ENCODE peak calls at places on chromosomes 3 and 15, in eight cellular contexts. P is stimulated activated CD4-positive, alpha-beta T cell treated with anti-CD3 and anti-CD28 coated beads, Interleukin-1b, Interleukin-23, amount 100 ng/mL, for 4 hours; G is kidney glomerular epithelial cell; L is NCI-H524; A is MG63; M is anterior cingulate cortex; H is endothelial cell; T is gastrocnemius medialis. D is an unnamed sample.

GRCh38 chr3:172111163-172111562 is 71.8 kb downstream of the FNDC3B start:
- DNase-seq in P (no peak), G (no peak), L (no peak), A (no peak), M (no peak), H (no peak), T (no peak), D (no peak)

GRCh38 chr15:99331366-99331765 is 80.1 kb downstream of the LRRC28 start:
- DNase-seq in P (no peak), G (peak), L (no peak), A (no peak), M (no peak), H (no peak), T (no peak), D (no peak)

GRCh38 chr15:62894322-62895085 is 148.0 kb upstream of the TPM1 start:
- DNase-seq in P (no peak), G (peak), L (no peak), A (no peak), M (no peak), H (no peak), T (no peak), D (no peak)

GRCh38 chr3:56780935-56781334 is 20.8 kb downstream of the ARHGEF3 start:
- DNase-seq in P (no peak), G (no peak), L (no peak), A (no peak), M (no peak), H (no peak), T (no peak), D (no peak)

GRCh38 chr3:156459434-156459833 is 95.5 kb downstream of the SSR3 start:
- DNase-seq in P (no peak), G (no peak), L (no peak), A (no peak), M (peak), H (no peak), T (no peak), D (no peak)

GRCh38 chr3:167936010-167936409 is 159.7 kb downstream of the GOLIM4 start:
- DNase-seq in P (no peak), G (no peak), L (no peak), A (no peak), M (peak), H (no peak), T (no peak), D (no peak)

GRCh38 chr15:95431518-95431917 is 899.0 kb upstream of the NR2F2 start:
- DNase-seq in P (no peak), G (no peak), L (no peak), A (no peak), M (no peak), H (no peak), T (no peak), D (no peak)

GRCh38 chr3:129341331-129342141 is 62.9 kb downstream of the HMCES start:
- DNase-seq in P (no peak), G (no peak), L (no peak), A (no peak), M (no peak), H (no peak), T (no peak), D (no peak)

GRCh38 chr15:66777596-66778313 is 75.7 kb downstream of the SMAD6 start:
- DNase-seq in P (no peak), G (no peak), L (no peak), A (no peak), M (no peak), H (no peak), T (no peak), D (no peak)

GRCh38 chr15:61824291-61824690 is 236.0 kb downstream of the VPS13C start:
- DNase-seq in P (no peak), G (no peak), L (no peak), A (no peak), M (no peak), H (no peak), T (no peak), D (no peak)

GRCh38 chr3:117281371-117281770 is 571.8 kb downstream of the TUSC7 start:
- DNase-seq in P (no peak), G (no peak), L (no peak), A (peak), M (no peak), H (no peak), T (no peak), D (no peak)

GRCh38 chr3:192494176-192494575 is 233.2 kb downstream of the FGF12 start:
- DNase-seq in P (no peak), G (no peak), L (no peak), A (no peak), M (no peak), H (no peak), T (no peak), D (no peak)

GRCh38 chr15:57321973-57322601 is 54.2 kb upstream of the CGNL1 start:
- DNase-seq in P (no peak), G (no peak), L (peak), A (no peak), M (no peak), H (peak), T (no peak), D (peak)

D was measured in WERI-Rb-1.